ENCODE peak calls at places on chromosome 1, in five cellular contexts. Y, O, F, J and Q are unnamed samples. For H3K27me3, the result is how much of the 10 kb centered on the place peaks cover.

GRCh38 chr1:20840731-20841130 is 53.6 kb upstream of the HP1BP3 start:
- DNase-seq in F (no peak), Y (peak), J (no peak), O (no peak), Q (no peak)

GRCh38 chr1:9406111-9406510 is 113.4 kb downstream of the SPSB1 start:
- DNase-seq in Y (no peak), J (no peak), O (no peak), F (no peak), Q (no peak)

GRCh38 chr1:185400057-185400456 is 83.0 kb upstream of the IVNS1ABP start:
- DNase-seq in F (no peak), Y (no peak), J (no peak), O (no peak), Q (no peak)

GRCh38 chr1:221794079-221794670 is 52.3 kb upstream of the DUSP10 start:
- DNase-seq in O (no peak), Y (no peak), J (no peak), F (no peak), Q (peak)

GRCh38 chr1:94322696-94323095 is 85.3 kb upstream of the ARHGAP29 start:
- DNase-seq in Y (no peak), O (no peak), F (no peak), J (no peak), Q (no peak)

GRCh38 chr1:54331843-54332688 is 74.1 kb downstream of the SSBP3 start:
- DNase-seq in F (no peak), O (no peak), J (no peak), Y (no peak), Q (no peak)

GRCh38 chr1:35838693-35839245 is 31.0 kb downstream of the AGO4 start:
- DNase-seq in J (no peak), Y (no peak), O (no peak), F (no peak), Q (no peak)

GRCh38 chr1:34147301-34147700 is 17.7 kb downstream of the CSMD2 start:
- DNase-seq in O (no peak), F (no peak), J (no peak), Y (no peak), Q (no peak)

GRCh38 chr1:21899972-21900371 is 37.1 kb downstream of the HSPG2 start:
- DNase-seq in J (no peak), O (no peak), F (no peak), Y (no peak), Q (no peak)

GRCh38 chr1:181133969-181134418 is 45.5 kb downstream of the IER5 start:
- DNase-seq in J (no peak), Y (no peak), O (no peak), F (no peak), Q (no peak)

GRCh38 chr1:31426249-31426922 is 13.4 kb downstream of the SERINC2 start:
- DNase-seq in Y (no peak), O (peak), F (no peak), J (no peak), Q (no peak)

GRCh38 chr1:89100366-89100765 is 25.5 kb downstream of the GBP2 start:
- DNase-seq in Y (no peak), O (no peak), J (no peak), F (no peak), Q (no peak)

GRCh38 chr1:154353460-154353904 is 28.2 kb downstream of the ATP8B2 start:
- DNase-seq in J (no peak), O (peak), Y (no peak), F (no peak), Q (peak)

GRCh38 chr1:234915923-234916675 is 212.5 kb downstream of the TOMM20 start:
- DNase-seq in O (no peak), J (peak), F (no peak), Y (no peak), Q (no peak)

GRCh38 chr1:26787381-26787705 is 407 bp upstream of the PIGV start:
- DNase-seq in O (peak), J (no peak), Y (no peak), F (no peak), Q (no peak)

GRCh38 chr1:236998571-236998970 is 5.7 kb downstream of the MT1HL1 start:
- DNase-seq in J (no peak), F (no peak), Y (no peak), O (no peak), Q (no peak)

GRCh38 chr1:95309031-95309459 is 75.0 kb downstream of the RWDD3 start:
- DNase-seq in O (no peak), J (no peak), Y (no peak), F (no peak), Q (no peak)

GRCh38 chr1:31354266-31354665 is 18.6 kb downstream of the FABP3 start:
- DNase-seq in F (no peak), O (no peak), Y (peak), J (no peak), Q (no peak)

GRCh38 chr1:241934181-241934815 is 23.3 kb upstream of the BECN2 start:
- DNase-seq in F (no peak), O (no peak), Y (peak), J (no peak), Q (peak)

GRCh38 chr1:42420911-42421585 is 34.8 kb downstream of the ZMYND12 start:
- DNase-seq in F (no peak), O (peak), J (no peak), Y (peak), Q (peak)

GRCh38 chr1:2228684-2229031 is 539 bp downstream of the SKI start:
- DNase-seq in O (no peak), Y (peak), F (no peak), J (no peak), Q (no peak)

GRCh38 chr1:117118101-117118500 is 3.4 kb downstream of the TRIM45 start:
- DNase-seq in Y (no peak), J (no peak), F (no peak), O (no peak), Q (no peak)

GRCh38 chr1:218867941-218868656 is 305.6 kb upstream of the LYPLAL1 start:
- DNase-seq in F (no peak), J (no peak), Y (no peak), O (no peak), Q (no peak)

GRCh38 chr1:182599339-182599738 is 4.8 kb downstream of the RGS16 start:
- DNase-seq in J (no peak), O (no peak), F (no peak), Y (no peak), Q (no peak)

GRCh38 chr1:58476179-58476578 is 70.3 kb downstream of the OMA1 start:
- DNase-seq in F (no peak), J (no peak), O (no peak), Y (no peak), Q (no peak)
- H3K27me3 ChIP-seq in F (under half), J (under half), O (under half), Y (under half), Q (under half)

GRCh38 chr1:110176299-110176956 is 26.1 kb downstream of the SLC6A17 start:
- DNase-seq in F (no peak), J (no peak), O (peak), Y (peak), Q (no peak)
- TF ChIP-seq CTCF in F (no peak), J (no peak), O (no peak), Y (no peak), Q (no peak)

GRCh38 chr1:210237981-210238380 is 5.4 kb downstream of the SERTAD4 start:
- DNase-seq in F (no peak), O (no peak), J (no peak), Y (no peak), Q (no peak)
- H3K4me3 ChIP-seq in F (peak), O (no peak), J (peak), Y (no peak), Q (no peak)

DNA sequence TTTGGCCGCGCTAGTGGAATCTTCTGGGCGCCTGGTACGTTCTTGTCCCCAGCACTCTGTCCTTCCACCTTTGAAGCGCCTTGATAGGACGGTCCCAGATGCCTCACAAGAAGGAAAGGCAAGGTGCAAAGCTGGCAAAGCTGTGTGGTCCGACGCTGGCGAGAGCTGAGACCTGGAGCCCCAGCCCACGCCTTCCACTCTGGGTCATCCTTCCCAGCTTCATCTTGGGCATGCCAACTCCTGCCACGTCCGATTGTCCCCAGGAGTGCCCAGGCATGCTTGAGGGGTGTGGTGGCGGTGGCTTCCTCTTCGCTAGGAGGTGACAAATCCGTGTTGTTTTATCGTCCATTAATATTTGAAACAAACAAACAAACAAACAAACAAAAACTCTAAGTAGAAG is 123.9 kb upstream of the DPYD start:
- DNase-seq in Y (no peak), J (no peak), O (no peak), F (no peak), Q (no peak)
- H3K27me3 ChIP-seq in Y (under half), J (half or more), O (half or more), F (under half), Q (under half)

GRCh38 chr1:6080469-6080868 is 34.8 kb downstream of the KCNAB2 start:
- DNase-seq in F (no peak), Y (peak), J (no peak), O (no peak), Q (no peak)
- TF ChIP-seq CTCF in F (no peak), Y (no peak), J (no peak), O (no peak), Q (peak)